ENCODE peak calls at places on chromosomes 2 and 18, in six cellular contexts. O is astrocyte, U is A549, B is epithelial cell of esophagus, Z is thyroid gland, C is coronary artery. H is an unnamed sample.

GRCh38 chr18:67599277-67599676 is 82.8 kb upstream of the DSEL start:
- DNase-seq in B (peak), O (peak), C (no peak), U (no peak), Z (no peak), H (peak)

GRCh38 chr2:241223211-241224067 is 35.0 kb downstream of the ANO7 start:
- DNase-seq in Z (no peak), C (no peak), U (no peak), B (peak), O (peak), H (no peak)

GRCh38 chr2:119028327-119029174 is 86.6 kb downstream of the MARCO start:
- DNase-seq in Z (no peak), B (peak), U (peak), O (no peak), C (no peak), H (peak)

GRCh38 chr18:61572871-61573270 is 239.6 kb downstream of the CDH20 start:
- DNase-seq in U (no peak), B (no peak), Z (no peak), O (peak), C (no peak), H (peak)

GRCh38 chr18:70165936-70166335 is 39.6 kb downstream of the RTTN start:
- DNase-seq in Z (no peak), U (no peak), O (no peak), C (no peak), B (no peak), H (no peak)

GRCh38 chr2:170747921-170748320 is 22.3 kb upstream of the ERICH2 start:
- DNase-seq in O (peak), Z (no peak), B (peak), U (no peak), C (no peak), H (peak)

GRCh38 chr2:121605820-121606733 is 43.2 kb downstream of the CLASP1 start:
- DNase-seq in Z (no peak), B (no peak), U (no peak), O (no peak), C (no peak), H (peak)

GRCh38 chr2:8003462-8004075 is 678.3 kb upstream of the ID2 start:
- DNase-seq in C (peak), O (peak), B (no peak), Z (peak), U (no peak), H (peak)

GRCh38 chr2:28962505-28962904 is 18.6 kb upstream of the TOGARAM2 start:
- DNase-seq in C (no peak), O (no peak), B (no peak), Z (no peak), U (no peak), H (no peak)

GRCh38 chr2:162245737-162246136 is 2.5 kb upstream of the FAP start:
- DNase-seq in O (peak), C (no peak), B (peak), U (no peak), Z (no peak), H (peak)

GRCh38 chr2:197165020-197165419 is 145.6 kb downstream of the ANKRD44 start:
- DNase-seq in B (no peak), O (no peak), C (no peak), Z (peak), U (no peak), H (no peak)

GRCh38 chr2:24877646-24878045 is 42.4 kb downstream of the ADCY3 start:
- DNase-seq in C (peak), B (no peak), O (no peak), Z (no peak), U (no peak), H (no peak)

GRCh38 chr2:233600361-233600760 is 17.1 kb upstream of the UGT1A8 start:
- DNase-seq in U (no peak), Z (no peak), C (no peak), O (no peak), B (peak), H (peak)

GRCh38 chr2:238290715-238291549 is 2.5 kb upstream of the PER2 start:
- DNase-seq in U (peak), C (no peak), B (no peak), Z (no peak), O (no peak), H (no peak)

GRCh38 chr18:62690416-62690815 is 24.9 kb upstream of the PHLPP1 start:
- DNase-seq in Z (no peak), B (no peak), C (no peak), U (no peak), O (no peak), H (no peak)

GRCh38 chr18:48116017-48116416 is 185.6 kb upstream of the SMAD2 start:
- DNase-seq in Z (no peak), U (no peak), B (no peak), C (no peak), O (no peak), H (no peak)

GRCh38 chr2:105127288-105127915 is 89.5 kb downstream of the MRPS9 start:
- DNase-seq in U (no peak), B (no peak), C (no peak), Z (no peak), O (no peak), H (no peak)

GRCh38 chr2:158973111-158973510 is 4.7 kb downstream of the TANC1 start:
- DNase-seq in Z (no peak), U (no peak), B (peak), C (no peak), O (no peak), H (no peak)

GRCh38 chr2:27705851-27706622 is 42.3 kb downstream of the SLC4A1AP start:
- DNase-seq in U (peak), B (peak), C (peak), O (peak), Z (peak), H (peak)

GRCh38 chr2:204544961-204545860 is at the start of gene PARD3B:
- DNase-seq in B (peak), C (peak), Z (peak), O (peak), U (peak), H (peak)

GRCh38 chr2:229835601-229836283 is 86.1 kb downstream of the TRIP12 start:
- DNase-seq in O (peak), U (no peak), C (no peak), Z (no peak), B (peak), H (no peak)

GRCh38 chr2:21772624-21773023 is 648.9 kb downstream of the TDRD15 start:
- DNase-seq in O (peak), Z (no peak), U (no peak), C (no peak), B (no peak), H (no peak)

GRCh38 chr2:162524192-162524591 is 180.3 kb downstream of the GCA start:
- DNase-seq in C (no peak), Z (no peak), O (no peak), U (no peak), B (peak), H (no peak)

GRCh38 chr2:14524041-14524802 is 108.3 kb upstream of the LRATD1 start:
- DNase-seq in C (no peak), O (peak), U (no peak), B (peak), Z (no peak), H (no peak)

GRCh38 chr18:47750889-47751423 is 179.5 kb downstream of the SMAD2 start:
- DNase-seq in O (no peak), B (no peak), C (no peak), Z (no peak), U (no peak), H (no peak)

GRCh38 chr2:240575101-240575965 is 7.0 kb downstream of the RNPEPL1 start:
- DNase-seq in Z (no peak), C (no peak), U (no peak), O (no peak), B (no peak), H (no peak)

GRCh38 chr2:239994086-239994485 is 31.1 kb downstream of the NDUFA10 start:
- DNase-seq in O (no peak), U (no peak), B (no peak), C (no peak), Z (no peak), H (no peak)

GRCh38 chr2:190412971-190413370 is 4.8 kb downstream of the MFSD6 start:
- DNase-seq in C (no peak), U (no peak), O (no peak), B (peak), Z (no peak), H (no peak)

GRCh38 chr18:48977914-48978313 is 27.1 kb upstream of the SMAD7 start:
- DNase-seq in Z (no peak), B (no peak), O (no peak), U (no peak), C (peak), H (no peak)

GRCh38 chr2:64291181-64291580 is 147.0 kb upstream of the PELI1 start:
- DNase-seq in C (peak), Z (no peak), B (peak), U (peak), O (peak), H (peak)

GRCh38 chr2:14123436-14124103 is 508.9 kb upstream of the LRATD1 start:
- DNase-seq in U (no peak), O (no peak), B (peak), Z (no peak), C (no peak), H (no peak)

GRCh38 chr2:72583376-72583775 is 242.5 kb downstream of the EXOC6B start:
- DNase-seq in C (no peak), Z (no peak), B (no peak), U (no peak), O (no peak), H (peak)

GRCh38 chr2:75705921-75706320 is 4.8 kb downstream of the GCFC2 start:
- DNase-seq in B (peak), Z (no peak), C (no peak), U (no peak), O (peak), H (peak)

DNA sequence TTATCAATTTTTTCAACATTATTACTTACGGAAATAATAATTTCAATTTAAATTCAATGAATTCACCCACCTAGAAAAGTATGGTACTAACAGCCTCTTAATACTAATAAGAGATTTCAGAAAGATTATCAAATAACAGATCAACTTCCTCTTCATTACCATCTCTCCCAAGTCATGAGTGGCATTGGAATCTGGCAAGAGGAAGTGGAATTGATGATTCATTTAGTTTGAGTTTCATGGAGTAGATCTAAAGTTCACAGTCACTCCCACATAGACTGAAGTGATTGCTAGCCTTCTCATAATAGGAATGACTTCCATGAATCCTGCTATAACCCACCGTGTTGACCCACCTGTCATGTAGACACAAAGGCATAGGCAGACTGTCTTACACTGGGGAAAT is 77.7 kb upstream of the WDR75 start:
- DNase-seq in B (peak), O (peak), C (no peak), U (peak), Z (no peak), H (peak)
- H3K4me3 ChIP-seq in B (no peak), O (no peak), C (no peak), U (no peak), Z (no peak), H (no peak)

GRCh38 chr2:167793725-167794124 is 453.7 kb downstream of the STK39 start:
- DNase-seq in Z (no peak), U (no peak), C (no peak), O (no peak), B (no peak), H (no peak)

GRCh38 chr2:167790781-167791450 is 456.5 kb downstream of the STK39 start:
- DNase-seq in B (no peak), O (no peak), U (no peak), C (no peak), Z (no peak), H (no peak)

GRCh38 chr2:167792126-167792525 is 455.3 kb downstream of the STK39 start:
- DNase-seq in B (no peak), U (no peak), Z (no peak), O (no peak), C (no peak), H (no peak)

GRCh38 chr2:167790189-167790588 is 457.2 kb downstream of the STK39 start:
- DNase-seq in U (no peak), O (no peak), C (no peak), Z (no peak), B (no peak), H (no peak)

GRCh38 chr2:167794554-167795255 is 452.7 kb downstream of the STK39 start:
- DNase-seq in C (no peak), U (no peak), B (no peak), O (no peak), Z (no peak), H (no peak)
- TF ChIP-seq CTCF in C (no peak), U (no peak), B (no peak), O (no peak), Z (no peak), H (no peak)

GRCh38 chr2:178412047-178412446 is 38.9 kb downstream of the PRKRA start:
- DNase-seq in C (no peak), B (no peak), O (no peak), U (no peak), Z (no peak), H (no peak)

GRCh38 chr2:178404380-178404767 is 46.6 kb downstream of the PRKRA start:
- DNase-seq in O (peak), U (no peak), C (no peak), B (peak), Z (no peak), H (no peak)

GRCh38 chr2:178414266-178415247 is 36.4 kb downstream of the PRKRA start:
- DNase-seq in C (peak), U (peak), O (peak), Z (peak), B (peak), H (peak)

GRCh38 chr2:178413472-178414265 is 37.3 kb downstream of the PRKRA start:
- DNase-seq in U (peak), O (peak), B (peak), C (peak), Z (peak), H (peak)

GRCh38 chr2:178409261-178409660 is 41.7 kb downstream of the PRKRA start:
- DNase-seq in Z (no peak), U (no peak), C (no peak), O (no peak), B (no peak), H (no peak)
- H3K4me3 ChIP-seq in Z (no peak), U (no peak), C (no peak), O (no peak), B (no peak), H (no peak)

DNA sequence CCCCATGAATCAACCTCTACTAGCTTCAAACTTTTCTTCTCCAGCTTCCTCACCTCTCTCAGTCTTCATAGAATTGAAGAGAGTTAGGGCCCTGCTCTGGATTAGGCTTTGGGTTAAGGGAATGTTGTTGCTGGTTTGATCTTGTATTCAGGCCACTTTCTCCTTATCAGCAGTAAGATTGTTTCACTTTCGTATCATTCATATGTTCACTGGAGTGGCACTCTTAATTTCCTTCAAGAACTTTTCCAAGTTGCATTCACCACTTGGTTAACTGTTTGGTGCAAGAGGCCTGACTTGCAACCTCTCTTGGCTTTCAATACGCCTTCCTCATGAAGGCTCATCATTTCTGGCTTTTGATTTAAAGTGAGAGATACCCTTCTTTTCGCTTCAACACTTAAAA is 22.8 kb downstream of the OXER1 start:
- DNase-seq in C (no peak), U (no peak), O (no peak), B (no peak), Z (no peak), H (peak)
- TF ChIP-seq CTCF in C (no peak), U (no peak), O (no peak), B (no peak), Z (no peak), H (no peak)

GRCh38 chr2:467892-468630 is 180.2 kb upstream of the ALKAL2 start:
- DNase-seq in Z (no peak), U (no peak), O (no peak), C (no peak), B (no peak), H (no peak)
- H3K4me3 ChIP-seq in Z (no peak), U (no peak), O (peak), C (peak), B (no peak), H (no peak)

DNA sequence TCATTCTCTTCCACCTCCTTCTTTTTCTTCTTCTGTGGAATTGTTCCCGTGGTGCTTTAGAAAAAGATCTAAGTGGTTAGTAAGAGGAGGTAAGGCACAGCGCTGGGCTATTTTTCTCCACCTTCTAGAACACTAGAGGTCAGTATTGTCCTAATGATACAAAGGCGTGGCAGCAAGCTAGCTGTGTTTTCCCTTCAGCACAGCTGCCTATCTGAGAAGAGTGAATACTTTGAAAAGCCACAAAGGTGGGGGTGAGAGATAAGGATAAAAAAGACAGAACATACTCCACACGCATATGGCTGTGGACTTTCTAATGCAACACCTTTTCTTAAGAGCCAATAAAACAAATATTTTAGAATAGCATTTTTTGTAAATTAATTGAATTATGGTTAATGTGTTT is 2.1 kb downstream of the CNTNAP5 start:
- DNase-seq in U (peak), C (no peak), Z (peak), B (peak), O (peak), H (peak)
- TF ChIP-seq CTCF in U (peak), C (peak), Z (peak), B (peak), O (peak), H (peak)

DNA sequence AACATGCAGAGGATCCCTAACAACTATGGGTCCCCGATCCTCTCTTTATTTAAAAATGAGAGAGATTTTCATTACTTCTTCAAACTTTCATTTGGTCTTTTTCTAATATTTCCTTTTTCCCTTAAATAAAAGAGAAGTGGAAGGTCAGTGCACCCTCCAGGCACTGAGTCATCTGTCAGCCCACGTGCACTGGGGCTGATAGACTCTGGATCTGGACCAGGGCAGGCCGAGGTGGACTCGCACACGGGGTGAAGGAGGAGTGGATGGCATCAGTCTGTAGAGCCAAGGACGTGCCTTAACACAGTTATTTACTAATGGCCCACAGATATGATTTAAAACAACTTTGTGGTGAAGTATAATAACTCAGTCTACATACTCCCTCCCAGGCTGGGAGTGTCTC is 214.4 kb upstream of the TMEM200C start:
- DNase-seq in C (no peak), B (no peak), U (no peak), O (no peak), Z (no peak), H (no peak)
- H3K4me3 ChIP-seq in C (no peak), B (no peak), U (no peak), O (no peak), Z (no peak), H (no peak)

DNA sequence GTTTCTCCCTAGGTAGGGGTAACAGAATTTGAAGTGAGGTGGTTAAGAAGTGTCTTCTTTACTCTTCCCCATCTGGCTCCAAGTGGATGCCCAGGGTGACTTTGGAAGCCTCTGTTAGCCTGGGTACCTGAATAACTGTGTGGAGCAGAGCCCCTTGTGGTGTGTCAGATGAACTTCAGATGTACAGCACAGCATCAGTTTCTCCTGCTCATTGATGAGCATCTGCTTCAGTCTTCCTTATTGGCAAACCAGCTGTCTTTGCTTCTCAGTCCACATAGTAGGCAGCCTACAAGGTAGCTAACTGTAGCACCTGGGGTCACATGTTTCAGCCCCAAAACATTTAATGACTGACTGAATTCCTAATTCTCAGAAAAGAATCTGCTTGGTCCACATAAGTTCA is 56.2 kb upstream of the ATP8B1 start:
- DNase-seq in O (no peak), U (peak), Z (no peak), B (peak), C (no peak), H (no peak)
- TF ChIP-seq CTCF in O (peak), U (peak), Z (peak), B (peak), C (no peak), H (peak)

GRCh38 chr2:218782529-218782845 is 540 bp downstream of the CYP27A1 start:
- DNase-seq in Z (no peak), B (no peak), O (no peak), U (no peak), C (no peak), H (peak)
- H3K4me3 ChIP-seq in Z (peak), B (no peak), O (peak), U (no peak), C (peak), H (peak)